ENCODE peak calls at places on chromosomes 13 and 19, in seven cellular contexts. O, I, H, M, Q, K and L are unnamed samples.

GRCh38 chr19:7863971-7864718 is 10.0 kb downstream of the PRR36 start:
- DNase-seq in K (no peak), H (no peak), O (no peak), M (no peak), Q (no peak), I (no peak), L (no peak)

GRCh38 chr13:113417008-113417735 is 36.1 kb downstream of the ADPRHL1 start:
- DNase-seq in H (no peak), K (no peak), I (no peak), O (no peak), M (no peak), Q (no peak), L (no peak)

GRCh38 chr19:28990522-28990921 is 222.4 kb downstream of the UQCRFS1 start:
- DNase-seq in O (no peak), Q (no peak), I (no peak), H (no peak), M (no peak), K (no peak), L (no peak)

GRCh38 chr19:15114153-15114540 is 6.9 kb downstream of the SYDE1 start:
- DNase-seq in M (no peak), O (no peak), I (no peak), Q (no peak), K (no peak), H (no peak), L (no peak)

GRCh38 chr13:91567485-91568207 is 169.2 kb downstream of the GPC5 start:
- DNase-seq in O (no peak), M (no peak), H (no peak), I (no peak), Q (no peak), K (no peak), L (no peak)

GRCh38 chr19:29492761-29493160 is 33.0 kb upstream of the VSTM2B start:
- DNase-seq in O (no peak), Q (no peak), H (no peak), I (no peak), M (no peak), K (no peak), L (no peak)

GRCh38 chr19:38417544-38418506 is 8.2 kb downstream of the RASGRP4 start:
- DNase-seq in H (peak; percentile 56), K (peak; percentile 56), M (peak; percentile 63), O (peak; percentile 1), Q (peak; percentile 54), I (peak; percentile 19), L (peak; percentile 75)

GRCh38 chr13:73767191-73767741 is 366.9 kb downstream of the KLF12 start:
- DNase-seq in M (no peak), H (peak; percentile 68), O (peak; percentile 56), K (no peak), I (no peak), Q (no peak), L (no peak)

GRCh38 chr19:1513492-1514294 is 874 bp upstream of the ADAMTSL5 start:
- DNase-seq in Q (peak; percentile 47), K (peak; percentile 79), H (no peak), O (no peak), I (peak; percentile 37), M (peak; percentile 53), L (peak; percentile 58)

GRCh38 chr13:42769650-42770049 is 11.7 kb upstream of the FAM216B start:
- DNase-seq in I (no peak), H (no peak), K (no peak), M (no peak), Q (no peak), O (no peak), L (no peak)

GRCh38 chr19:45340232-45340898 is at the start of gene KLC3:
- DNase-seq in I (no peak), Q (peak; percentile 81), K (peak; percentile 71), M (peak; percentile 75), O (no peak), H (no peak), L (peak; percentile 68)

GRCh38 chr19:45462174-45462573 is 5.6 kb upstream of the FOSB start:
- DNase-seq in Q (no peak), I (no peak), O (no peak), M (no peak), H (no peak), K (no peak), L (no peak)

GRCh38 chr19:12965017-12965811 is 4.2 kb upstream of the DAND5 start:
- DNase-seq in H (peak; percentile 72), M (peak; percentile 88), Q (peak; percentile 74), O (peak; percentile 60), I (peak; percentile 68), K (peak; percentile 87), L (peak; percentile 86)

GRCh38 chr19:8575467-8575997 is 1.7 kb downstream of the MYO1F start:
- DNase-seq in H (no peak), I (peak; percentile 33), O (no peak), K (no peak), M (no peak), Q (peak; percentile 20), L (no peak)

GRCh38 chr13:26050568-26051230 is 1.1 kb downstream of the SHISA2 start:
- DNase-seq in Q (no peak), H (peak; percentile 30), O (no peak), I (no peak), M (peak; percentile 49), K (peak; percentile 18), L (no peak)

GRCh38 chr19:14089662-14090508 is 666 bp downstream of the SAMD1 start:
- DNase-seq in Q (peak; percentile 44), M (peak; percentile 62), I (peak; percentile 29), H (peak; percentile 61), K (peak; percentile 73), O (no peak), L (no peak)

GRCh38 chr19:55346725-55347441 is 7.2 kb downstream of the KMT5C start:
- DNase-seq in K (no peak), H (no peak), M (no peak), I (no peak), O (no peak), Q (no peak), L (no peak)

GRCh38 chr19:55103190-55103589 is 14.2 kb downstream of the PPP1R12C start:
- DNase-seq in I (no peak), H (no peak), K (no peak), M (no peak), O (no peak), Q (no peak), L (no peak)

GRCh38 chr19:30691767-30692516 is 319.8 kb downstream of the ZNF536 start:
- DNase-seq in O (no peak), K (no peak), M (no peak), Q (no peak), I (no peak), H (no peak), L (no peak)

GRCh38 chr13:79481685-79482052 is 714 bp downstream of the NDFIP2 start:
- DNase-seq in O (no peak), K (no peak), Q (peak; percentile 35), I (peak; percentile 52), H (no peak), M (peak; percentile 28), L (peak; percentile 36)

GRCh38 chr19:47729799-47730520 is 15.4 kb upstream of the NOP53 start:
- DNase-seq in I (no peak), M (peak; percentile 81), H (no peak), O (no peak), Q (peak; percentile 75), K (no peak), L (peak; percentile 54)

GRCh38 chr13:31264146-31264545 is 64.4 kb downstream of the B3GLCT start:
- DNase-seq in Q (no peak), K (no peak), I (no peak), O (no peak), H (no peak), M (no peak), L (no peak)

GRCh38 chr19:44585371-44586141 is 27.8 kb upstream of the IGSF23 start:
- DNase-seq in O (no peak), K (no peak), M (no peak), H (no peak), Q (peak; percentile 13), I (no peak), L (no peak)